ENCODE peak calls at places on chromosomes 4 and X, in eight cellular contexts. F is Right ventricle myocardium superior; J is stimulated activated CD4-positive, alpha-beta T cell treated with anti-CD3 and anti-CD28 coated beads, Interleukin-2, amount 100 ng/mL, for 48 hours; N is effector memory CD4-positive, alpha-beta T cell; K is Caco-2; U is aorta; S is ovary; Y is bronchial epithelial cell. E is an unnamed sample.

GRCh38 chrX:101260435-101260834 is 30.7 kb downstream of the TAF7L start:
- DNase-seq in J (no peak), F (no peak), Y (peak), K (peak), S (no peak), U (no peak), N (no peak), E (no peak)

GRCh38 chr4:84995386-84995785 is 28.9 kb upstream of the WDFY3 start:
- DNase-seq in F (no peak), N (no peak), Y (no peak), U (no peak), J (no peak), K (no peak), S (no peak), E (no peak)

GRCh38 chr4:41644915-41645295 is 103.6 kb downstream of the PHOX2B start:
- DNase-seq in K (no peak), J (no peak), S (no peak), Y (no peak), N (no peak), U (no peak), F (no peak), E (no peak)

GRCh38 chrX:26918633-26919032 is 544.5 kb downstream of the PPP4R3C start:
- DNase-seq in S (no peak), Y (peak), F (no peak), U (no peak), K (peak), J (no peak), N (no peak), E (no peak)

GRCh38 chr4:14958436-14958835 is 43.8 kb upstream of the CPEB2 start:
- DNase-seq in K (no peak), F (no peak), N (no peak), Y (no peak), S (no peak), U (no peak), J (no peak), E (no peak)

GRCh38 chrX:13808865-13809264 is 8.0 kb downstream of the GPM6B start:
- DNase-seq in N (no peak), K (no peak), U (no peak), J (no peak), F (no peak), Y (no peak), S (no peak), E (no peak)

GRCh38 chrX:115561605-115562491 is 874 bp downstream of the PLS3 start:
- DNase-seq in Y (peak), U (peak), J (no peak), N (no peak), S (peak), F (peak), K (peak), E (no peak)

GRCh38 chr4:148444296-148445070 is 2.3 kb upstream of the NR3C2 start:
- DNase-seq in F (peak), K (peak), U (peak), S (peak), J (peak), Y (no peak), N (peak), E (peak)

E was measured in activated T-helper 1 cell treated with Interleukin-2 at 50 U/mL for 16 hours.